ENCODE peak calls at places on chromosomes 1 and 21, in eight cellular contexts. V is GM18507; W is kidney; C is activated naive CD4-positive, alpha-beta T cell; Y is EH; F is H9; E is stimulated activated CD8-positive, alpha-beta memory T cell treated with anti-CD3 and anti-CD28 coated beads, Interleukin-15, amount 100 ng/mL, for 48 hours; Q is natural killer cell treated with Interleukin-12 subunit alpha and Interleukin-12 subunit beta and Interleukin-15 and Interleukin-18, amount 100 ng/mL, for 72 hours. Z is an unnamed sample.

GRCh38 chr1:6351480-6352137 is 42.0 kb downstream of the ACOT7 start:
- DNase-seq in E (no peak), V (no peak), F (no peak), W (no peak), C (no peak), Q (no peak), Y (no peak), Z (no peak)

GRCh38 chr1:244214009-244214967 is 163.2 kb downstream of the ZBTB18 start:
- DNase-seq in Q (no peak), W (no peak), E (no peak), V (no peak), Y (peak; percentile 100), F (peak; percentile 79), C (no peak), Z (peak; percentile 74)

GRCh38 chr1:59901770-59902388 is 24.7 kb downstream of the CYP2J2 start:
- DNase-seq in C (no peak), Q (no peak), Y (no peak), V (no peak), W (no peak), F (no peak), E (no peak), Z (no peak)

GRCh38 chr1:233277637-233278413 is 17.7 kb downstream of the PCNX2 start:
- DNase-seq in W (no peak), Q (no peak), F (no peak), V (no peak), E (no peak), Y (no peak), C (no peak), Z (no peak)

GRCh38 chr1:202081992-202082391 is 40.7 kb upstream of the GPR37L1 start:
- DNase-seq in Y (no peak), E (no peak), W (no peak), C (no peak), F (no peak), V (no peak), Q (no peak), Z (peak; percentile 63)

GRCh38 chr1:109392037-109392787 is 5.5 kb downstream of the SORT1 start:
- DNase-seq in Y (no peak), F (no peak), E (no peak), W (no peak), Q (no peak), C (no peak), V (no peak), Z (peak; percentile 64)

GRCh38 chr1:36156329-36157114 is 562 bp downstream of the MAP7D1 start:
- DNase-seq in Q (peak; percentile 69), C (peak; percentile 23), F (peak; percentile 90), V (no peak), W (peak; percentile 92), Y (peak; percentile 69), E (peak; percentile 38), Z (peak; percentile 94)

GRCh38 chr1:182193908-182194550 is 132.5 kb upstream of the ZNF648 start:
- DNase-seq in W (no peak), Y (peak; percentile 59), E (no peak), Q (no peak), V (no peak), C (no peak), F (no peak), Z (no peak)

GRCh38 chr1:229657993-229658755 is 32.1 kb downstream of the URB2 start:
- DNase-seq in F (no peak), Y (no peak), W (no peak), Q (no peak), E (no peak), C (no peak), V (no peak), Z (no peak)

GRCh38 chr1:210360852-210361477 is 32.3 kb downstream of the HHAT start:
- DNase-seq in F (no peak), Y (peak; percentile 71), Q (no peak), V (no peak), C (no peak), W (no peak), E (no peak), Z (peak; percentile 58)

GRCh38 chr1:33007190-33008050 is 29.3 kb downstream of the AK2 start:
- DNase-seq in V (no peak), Q (no peak), C (no peak), E (no peak), F (no peak), Y (peak; percentile 91), W (no peak), Z (peak; percentile 66)

GRCh38 chr21:45456014-45456835 is 51.3 kb downstream of the COL18A1 start:
- DNase-seq in V (no peak), C (no peak), F (no peak), Q (no peak), Y (no peak), E (no peak), W (peak; percentile 71), Z (no peak)

GRCh38 chr1:168551688-168552087 is 7.9 kb upstream of the XCL2 start:
- DNase-seq in F (no peak), W (no peak), Y (no peak), C (no peak), V (no peak), E (no peak), Q (no peak), Z (no peak)

GRCh38 chr1:183291802-183292515 is 105.9 kb downstream of the LAMC2 start:
- DNase-seq in V (no peak), W (no peak), F (no peak), E (no peak), Y (peak; percentile 81), C (no peak), Q (no peak), Z (peak; percentile 76)

GRCh38 chr1:196535727-196536126 is 72.5 kb downstream of the KCNT2 start:
- DNase-seq in V (no peak), E (no peak), W (no peak), F (peak; percentile 34), C (no peak), Y (peak; percentile 38), Q (no peak), Z (peak; percentile 55)

GRCh38 chr1:89540406-89540970 is 15.9 kb downstream of the LRRC8B start:
- DNase-seq in Q (no peak), C (no peak), F (no peak), Y (no peak), V (no peak), W (no peak), E (no peak), Z (no peak)

GRCh38 chr21:28444567-28444966 is 548.1 kb downstream of the LTN1 start:
- DNase-seq in F (no peak), Q (no peak), E (no peak), W (no peak), C (no peak), Y (peak; percentile 65), V (no peak), Z (no peak)

GRCh38 chr1:14522331-14523241 is 75.9 kb upstream of the KAZN start:
- DNase-seq in F (peak; percentile 46), E (no peak), V (peak; percentile 20), Y (no peak), C (no peak), W (peak; percentile 74), Q (no peak), Z (peak; percentile 68)

GRCh38 chr21:39041815-39042214 is 141.4 kb downstream of the PSMG1 start:
- DNase-seq in Y (no peak), E (no peak), F (no peak), V (no peak), W (no peak), C (no peak), Q (no peak), Z (no peak)

GRCh38 chr1:107551491-107551890 is 410.7 kb downstream of the NTNG1 start:
- DNase-seq in Q (no peak), W (no peak), V (no peak), C (no peak), Y (no peak), E (no peak), F (no peak), Z (no peak)

GRCh38 chr1:63858153-63858552 is 84.3 kb downstream of the ROR1 start:
- DNase-seq in W (no peak), C (no peak), F (no peak), E (no peak), V (no peak), Q (no peak), Y (no peak), Z (no peak)

GRCh38 chr1:230581446-230582079 is 60.7 kb upstream of the COG2 start:
- DNase-seq in E (no peak), Y (no peak), F (peak; percentile 58), W (no peak), Q (no peak), V (no peak), C (no peak), Z (peak; percentile 67)

GRCh38 chr1:202207292-202207691 is 13.7 kb downstream of the LGR6 start:
- DNase-seq in V (no peak), Q (no peak), W (no peak), C (no peak), F (no peak), Y (peak; percentile 72), E (no peak), Z (peak; percentile 67)

GRCh38 chr21:37220433-37220980 is 46.6 kb downstream of the VPS26C start:
- DNase-seq in W (no peak), Q (peak; percentile 70), F (no peak), V (peak; percentile 35), E (no peak), Y (peak; percentile 62), C (no peak), Z (no peak)

GRCh38 chr1:110206261-110206660 is 3.9 kb upstream of the KCNC4 start:
- DNase-seq in E (no peak), C (no peak), F (no peak), V (no peak), Y (no peak), W (no peak), Q (no peak), Z (no peak)

GRCh38 chr1:201958348-201958747 is 3.0 kb downstream of the TIMM17A start:
- DNase-seq in W (no peak), E (no peak), Y (no peak), C (no peak), Q (no peak), F (no peak), V (no peak), Z (no peak)

GRCh38 chr1:183958958-183959357 is 78.6 kb downstream of the COLGALT2 start:
- DNase-seq in Y (no peak), C (no peak), F (no peak), W (no peak), Q (no peak), V (no peak), E (no peak), Z (no peak)

GRCh38 chr1:11062965-11063401 is 3.2 kb upstream of the SRM start:
- DNase-seq in W (peak; percentile 29), Y (peak; percentile 40), C (no peak), Q (peak; percentile 85), V (peak; percentile 55), F (no peak), E (peak; percentile 30), Z (no peak)

GRCh38 chr21:44837537-44837936 is 19.7 kb upstream of the SUMO3 start:
- DNase-seq in W (peak; percentile 60), V (no peak), Y (no peak), Q (no peak), E (no peak), F (no peak), C (no peak), Z (no peak)